ENCODE peak calls at places on chromosome 1, in seven cellular contexts. One of them, this sample, is unnamed.

GRCh38 chr1:34983700-34984355 is 1.3 kb downstream of the TMEM35B start:
- DNase-seq in left ventricle myocardium inferior: no peak
- DNase-seq in OCI-LY7: peak; percentile 4
- DNase-seq in tibial artery: no peak
- DNase-seq in body of pancreas: peak; percentile 27
- DNase-seq in CD8-positive, alpha-beta memory T cell: no peak
- DNase-seq in aorta: no peak
- DNase-seq in this sample: no peak

GRCh38 chr1:29921741-29922140 is 685.4 kb downstream of the PTPRU start:
- DNase-seq in tibial artery: no peak
- DNase-seq in OCI-LY7: no peak
- DNase-seq in left ventricle myocardium inferior: no peak
- DNase-seq in CD8-positive, alpha-beta memory T cell: no peak
- DNase-seq in aorta: peak; percentile 55
- DNase-seq in body of pancreas: no peak
- DNase-seq in this sample: no peak

GRCh38 chr1:53328490-53329182 is 766 bp upstream of the LRP8 start:
- DNase-seq in left ventricle myocardium inferior: no peak
- DNase-seq in tibial artery: peak; percentile 64
- DNase-seq in body of pancreas: no peak
- DNase-seq in aorta: peak; percentile 67
- DNase-seq in OCI-LY7: peak; percentile 62
- DNase-seq in CD8-positive, alpha-beta memory T cell: no peak
- DNase-seq in this sample: no peak

GRCh38 chr1:203328714-203329122 is 22.2 kb downstream of the FMOD start:
- DNase-seq in CD8-positive, alpha-beta memory T cell: no peak
- DNase-seq in tibial artery: no peak
- DNase-seq in aorta: no peak
- DNase-seq in left ventricle myocardium inferior: no peak
- DNase-seq in body of pancreas: peak; percentile 81
- DNase-seq in OCI-LY7: peak; percentile 75
- DNase-seq in this sample: no peak

GRCh38 chr1:55071477-55071876 is 32.1 kb downstream of the PCSK9 start:
- DNase-seq in body of pancreas: no peak
- DNase-seq in left ventricle myocardium inferior: no peak
- DNase-seq in CD8-positive, alpha-beta memory T cell: no peak
- DNase-seq in tibial artery: no peak
- DNase-seq in OCI-LY7: peak; percentile 27
- DNase-seq in aorta: no peak
- DNase-seq in this sample: peak; percentile 19

GRCh38 chr1:24117722-24118409 is 5.9 kb upstream of the MYOM3 start:
- DNase-seq in CD8-positive, alpha-beta memory T cell: no peak
- DNase-seq in left ventricle myocardium inferior: no peak
- DNase-seq in OCI-LY7: no peak
- DNase-seq in body of pancreas: peak; percentile 37
- DNase-seq in tibial artery: no peak
- DNase-seq in aorta: peak; percentile 68
- DNase-seq in this sample: no peak

GRCh38 chr1:9087411-9087810 is 18.0 kb upstream of the SLC2A5 start:
- DNase-seq in body of pancreas: no peak
- DNase-seq in OCI-LY7: no peak
- DNase-seq in tibial artery: no peak
- DNase-seq in aorta: no peak
- DNase-seq in left ventricle myocardium inferior: no peak
- DNase-seq in CD8-positive, alpha-beta memory T cell: no peak
- DNase-seq in this sample: no peak

GRCh38 chr1:18739408-18739807 is 108.8 kb downstream of the PAX7 start:
- DNase-seq in body of pancreas: no peak
- DNase-seq in aorta: peak; percentile 13
- DNase-seq in left ventricle myocardium inferior: no peak
- DNase-seq in OCI-LY7: no peak
- DNase-seq in CD8-positive, alpha-beta memory T cell: no peak
- DNase-seq in tibial artery: no peak
- DNase-seq in this sample: no peak

GRCh38 chr1:205168291-205168690 is 43.2 kb downstream of the DSTYK start:
- DNase-seq in aorta: no peak
- DNase-seq in body of pancreas: no peak
- DNase-seq in left ventricle myocardium inferior: no peak
- DNase-seq in CD8-positive, alpha-beta memory T cell: no peak
- DNase-seq in tibial artery: no peak
- DNase-seq in OCI-LY7: no peak
- DNase-seq in this sample: no peak

GRCh38 chr1:185567006-185567405 is 167.2 kb upstream of the HMCN1 start:
- DNase-seq in body of pancreas: no peak
- DNase-seq in aorta: no peak
- DNase-seq in CD8-positive, alpha-beta memory T cell: peak; percentile 35
- DNase-seq in OCI-LY7: no peak
- DNase-seq in tibial artery: no peak
- DNase-seq in left ventricle myocardium inferior: no peak
- DNase-seq in this sample: no peak

GRCh38 chr1:26626994-26627393 is 68.8 kb upstream of the ARID1A start:
- DNase-seq in body of pancreas: no peak
- DNase-seq in tibial artery: no peak
- DNase-seq in aorta: no peak
- DNase-seq in OCI-LY7: no peak
- DNase-seq in left ventricle myocardium inferior: no peak
- DNase-seq in CD8-positive, alpha-beta memory T cell: no peak
- DNase-seq in this sample: no peak

GRCh38 chr1:12565966-12566352 is 52.1 kb downstream of the DHRS3 start:
- DNase-seq in body of pancreas: no peak
- DNase-seq in tibial artery: no peak
- DNase-seq in left ventricle myocardium inferior: no peak
- DNase-seq in aorta: no peak
- DNase-seq in CD8-positive, alpha-beta memory T cell: no peak
- DNase-seq in OCI-LY7: no peak
- DNase-seq in this sample: no peak

GRCh38 chr1:12568009-12568767 is 49.8 kb downstream of the DHRS3 start:
- DNase-seq in body of pancreas: no peak
- DNase-seq in tibial artery: no peak
- DNase-seq in left ventricle myocardium inferior: no peak
- DNase-seq in CD8-positive, alpha-beta memory T cell: no peak
- DNase-seq in OCI-LY7: no peak
- DNase-seq in aorta: no peak
- DNase-seq in this sample: no peak

GRCh38 chr1:12567288-12567819 is 50.7 kb downstream of the DHRS3 start:
- DNase-seq in aorta: no peak
- DNase-seq in tibial artery: no peak
- DNase-seq in left ventricle myocardium inferior: no peak
- DNase-seq in CD8-positive, alpha-beta memory T cell: no peak
- DNase-seq in OCI-LY7: no peak
- DNase-seq in body of pancreas: no peak
- DNase-seq in this sample: no peak

GRCh38 chr1:12565094-12565965 is 52.7 kb downstream of the DHRS3 start:
- DNase-seq in aorta: no peak
- DNase-seq in CD8-positive, alpha-beta memory T cell: no peak
- DNase-seq in OCI-LY7: no peak
- DNase-seq in body of pancreas: no peak
- DNase-seq in left ventricle myocardium inferior: no peak
- DNase-seq in tibial artery: peak; percentile 91
- DNase-seq in this sample: no peak

DNA sequence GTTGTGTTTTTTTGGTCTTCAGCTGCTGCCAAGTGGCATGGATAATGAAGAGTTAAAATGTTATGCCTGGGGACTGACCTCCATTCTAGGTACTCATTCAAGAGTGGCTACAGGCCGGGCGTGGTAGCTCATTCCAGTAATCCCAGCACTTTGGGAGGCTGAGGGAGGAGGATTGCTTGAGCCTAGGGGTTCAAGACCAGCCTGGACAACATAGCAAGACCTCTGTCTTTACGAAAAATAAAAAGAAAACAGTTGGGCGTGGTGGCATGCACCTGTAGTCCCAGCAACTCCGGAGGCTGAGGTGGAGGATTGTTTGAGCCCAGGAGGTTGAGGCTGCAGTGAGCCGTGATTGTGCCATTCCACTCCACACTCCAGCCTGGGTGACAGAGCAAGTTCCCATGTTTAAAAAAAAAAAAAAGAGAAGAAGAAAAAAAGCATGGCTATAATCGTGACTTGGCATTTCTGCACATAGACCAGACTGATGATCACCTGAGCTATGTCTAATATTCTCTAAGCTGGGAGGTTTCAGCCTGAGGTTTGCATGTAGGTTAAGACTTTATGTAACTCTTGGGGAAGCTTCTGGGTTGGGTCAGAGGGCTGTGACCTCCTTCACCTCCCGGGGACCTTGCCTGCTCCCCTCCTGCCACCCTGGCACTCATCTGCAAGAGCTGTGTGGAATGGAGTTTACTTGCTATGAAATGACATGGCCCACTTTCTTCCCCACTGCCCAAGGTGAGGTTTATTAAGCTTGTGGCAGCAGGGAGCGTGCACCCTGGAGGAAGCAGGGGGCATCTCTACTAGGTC is 51.3 kb downstream of the DHRS3 start:
- DNase-seq in body of pancreas: no peak
- DNase-seq in tibial artery: no peak
- DNase-seq in OCI-LY7: no peak
- DNase-seq in left ventricle myocardium inferior: no peak
- DNase-seq in aorta: no peak
- DNase-seq in CD8-positive, alpha-beta memory T cell: no peak
- DNase-seq in this sample: no peak
- H3K27ac ChIP-seq in body of pancreas: no peak overlapping the region
- H3K27ac ChIP-seq in tibial artery: peak overlapping the region; percentile 81
- H3K27ac ChIP-seq in OCI-LY7: no peak overlapping the region
- H3K27ac ChIP-seq in left ventricle myocardium inferior: peak overlapping the region; percentile 68
- H3K27ac ChIP-seq in aorta: peak overlapping the region; percentile 27
- H3K27ac ChIP-seq in CD8-positive, alpha-beta memory T cell: peak overlapping the region; percentile 31
- H3K27ac ChIP-seq in this sample: no peak overlapping the region

GRCh38 chr1:87327362-87328120 is 1.1 kb upstream of the LMO4 start:
- DNase-seq in CD8-positive, alpha-beta memory T cell: no peak
- DNase-seq in OCI-LY7: no peak
- DNase-seq in left ventricle myocardium inferior: no peak
- DNase-seq in body of pancreas: no peak
- DNase-seq in tibial artery: no peak
- DNase-seq in aorta: no peak
- DNase-seq in this sample: no peak

GRCh38 chr1:87330201-87330953 is 1.7 kb downstream of the LMO4 start:
- DNase-seq in aorta: no peak
- DNase-seq in left ventricle myocardium inferior: no peak
- DNase-seq in OCI-LY7: no peak
- DNase-seq in CD8-positive, alpha-beta memory T cell: no peak
- DNase-seq in body of pancreas: peak; percentile 19
- DNase-seq in tibial artery: no peak
- DNase-seq in this sample: peak; percentile 59

GRCh38 chr1:87329756-87330200 is 1.1 kb downstream of the LMO4 start:
- DNase-seq in body of pancreas: no peak
- DNase-seq in left ventricle myocardium inferior: no peak
- DNase-seq in tibial artery: no peak
- DNase-seq in OCI-LY7: no peak
- DNase-seq in CD8-positive, alpha-beta memory T cell: peak; percentile 3
- DNase-seq in aorta: no peak
- DNase-seq in this sample: peak; percentile 48

GRCh38 chr1:87329051-87329755 is 523 bp downstream of the LMO4 start:
- DNase-seq in left ventricle myocardium inferior: peak; percentile 31
- DNase-seq in body of pancreas: peak; percentile 65
- DNase-seq in OCI-LY7: peak; percentile 56
- DNase-seq in CD8-positive, alpha-beta memory T cell: peak; percentile 28
- DNase-seq in aorta: peak; percentile 82
- DNase-seq in tibial artery: peak; percentile 78
- DNase-seq in this sample: peak; percentile 55

DNA sequence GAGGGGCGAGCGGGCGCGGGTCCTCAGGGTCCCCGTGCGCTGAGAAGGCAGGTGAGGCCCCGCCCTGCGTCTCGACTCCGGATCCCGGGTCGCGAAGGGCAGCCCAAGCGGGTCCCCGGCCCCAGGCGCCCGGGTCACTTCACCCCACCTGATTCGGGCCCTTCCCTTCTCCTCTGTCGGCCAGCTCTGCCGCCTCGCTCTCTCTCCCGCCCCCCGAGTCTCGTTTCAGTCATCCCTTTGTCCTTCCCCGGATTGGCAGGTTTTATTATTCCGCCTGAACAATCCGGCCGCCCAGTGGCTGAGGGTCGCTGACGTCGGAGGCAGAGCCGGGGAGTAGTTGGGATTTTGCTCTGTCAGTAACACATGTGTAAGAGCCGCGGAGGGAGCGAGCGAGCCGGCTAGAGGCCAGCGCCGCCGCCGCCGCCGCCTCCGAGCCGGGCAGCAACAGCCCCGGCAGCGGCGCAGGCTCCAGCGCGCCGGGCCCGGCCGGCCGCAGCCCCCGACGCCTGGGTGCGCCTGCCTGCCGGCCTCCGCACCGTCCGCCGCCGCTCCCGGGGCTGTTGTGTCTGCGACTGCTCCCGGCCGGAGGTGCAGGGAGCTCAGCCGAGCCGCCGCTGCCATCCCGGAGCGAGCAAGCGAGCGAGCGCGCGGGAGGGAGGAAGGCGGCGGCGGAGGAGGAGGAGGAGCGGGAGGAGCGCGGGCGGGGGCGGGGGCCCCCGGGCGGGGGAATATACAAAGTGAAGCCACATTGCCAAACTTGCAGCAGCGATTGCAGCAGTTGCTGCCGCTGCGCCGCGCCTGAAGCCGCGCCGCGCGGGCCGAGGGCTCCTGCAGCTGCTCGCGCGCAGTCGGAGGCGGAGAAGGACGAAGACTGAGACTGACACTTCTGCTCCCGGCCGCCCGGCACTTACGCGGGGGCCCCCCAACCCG is at the start of gene LMO4:
- DNase-seq in OCI-LY7: peak; percentile 96
- DNase-seq in CD8-positive, alpha-beta memory T cell: peak; percentile 84
- DNase-seq in aorta: peak; percentile 98
- DNase-seq in tibial artery: peak; percentile 99
- DNase-seq in body of pancreas: peak; percentile 96
- DNase-seq in left ventricle myocardium inferior: peak; percentile 97
- DNase-seq in this sample: peak; percentile 97
- H3K9me3 ChIP-seq in OCI-LY7: no peaks in the 10 kb centered on the region
- H3K9me3 ChIP-seq in CD8-positive, alpha-beta memory T cell: no peaks in the 10 kb centered on the region
- H3K9me3 ChIP-seq in aorta: no peaks in the 10 kb centered on the region
- H3K9me3 ChIP-seq in tibial artery: no peaks in the 10 kb centered on the region
- H3K9me3 ChIP-seq in body of pancreas: no peaks in the 10 kb centered on the region
- H3K9me3 ChIP-seq in left ventricle myocardium inferior: no peaks in the 10 kb centered on the region
- H3K9me3 ChIP-seq in this sample: no peaks in the 10 kb centered on the region

GRCh38 chr1:41726899-41727748 is 191.6 kb downstream of the HIVEP3 start:
- DNase-seq in OCI-LY7: peak; percentile 83
- DNase-seq in body of pancreas: no peak
- DNase-seq in left ventricle myocardium inferior: peak; percentile 78
- DNase-seq in aorta: no peak
- DNase-seq in tibial artery: peak; percentile 81
- DNase-seq in CD8-positive, alpha-beta memory T cell: no peak
- DNase-seq in this sample: no peak
- H3K27ac ChIP-seq in OCI-LY7: peak overlapping the region; percentile 61
- H3K27ac ChIP-seq in body of pancreas: no peak overlapping the region
- H3K27ac ChIP-seq in left ventricle myocardium inferior: peak overlapping the region; percentile 44
- H3K27ac ChIP-seq in aorta: no peak overlapping the region
- H3K27ac ChIP-seq in tibial artery: no peak overlapping the region
- H3K27ac ChIP-seq in CD8-positive, alpha-beta memory T cell: no peak overlapping the region
- H3K27ac ChIP-seq in this sample: no peak overlapping the region

GRCh38 chr1:72693899-72694298 is 411.6 kb upstream of the NEGR1 start:
- DNase-seq in CD8-positive, alpha-beta memory T cell: no peak
- DNase-seq in aorta: no peak
- DNase-seq in tibial artery: no peak
- DNase-seq in left ventricle myocardium inferior: no peak
- DNase-seq in OCI-LY7: no peak
- DNase-seq in body of pancreas: no peak
- DNase-seq in this sample: no peak
- H3K9me3 ChIP-seq in CD8-positive, alpha-beta memory T cell: no peaks in the 10 kb centered on the region
- H3K9me3 ChIP-seq in aorta: peaks cover 1% of the 10 kb centered on the region
- H3K9me3 ChIP-seq in tibial artery: no peaks in the 10 kb centered on the region
- H3K9me3 ChIP-seq in left ventricle myocardium inferior: peaks cover 45% of the 10 kb centered on the region
- H3K9me3 ChIP-seq in OCI-LY7: peaks cover 6% of the 10 kb centered on the region
- H3K9me3 ChIP-seq in body of pancreas: no peaks in the 10 kb centered on the region
- H3K9me3 ChIP-seq in this sample: peaks cover 5% of the 10 kb centered on the region